ENCODE peak calls at places on chromosome 5, in eight cellular contexts. Z is spleen, D is colonic mucosa, N is IMR-90, I is AG04450, Q is breast epithelium, M is cardiac fibroblast, P is SK-N-SH. X is an unnamed sample.

GRCh38 chr5:149128023-149128875 is 13.0 kb upstream of the ABLIM3 start:
- DNase-seq in N (peak), M (peak), Q (no peak), I (no peak), Z (no peak), P (peak), D (no peak), X (no peak)

GRCh38 chr5:148957591-148958202 is 105.2 kb downstream of the SH3TC2 start:
- DNase-seq in Z (peak), D (peak), N (peak), M (peak), P (peak), I (no peak), Q (no peak), X (no peak)

GRCh38 chr5:20636686-20637085 is 648.7 kb upstream of the CDH18 start:
- DNase-seq in Z (no peak), N (no peak), M (no peak), Q (no peak), D (no peak), I (no peak), P (no peak), X (no peak)

GRCh38 chr5:56313596-56313995 is 80.5 kb upstream of the ANKRD55 start:
- DNase-seq in Z (no peak), D (no peak), P (no peak), M (no peak), I (no peak), Q (no peak), N (no peak), X (no peak)

GRCh38 chr5:162128117-162128516 is 60.5 kb downstream of the GABRG2 start:
- DNase-seq in Z (no peak), I (no peak), N (no peak), D (no peak), M (no peak), Q (no peak), P (no peak), X (no peak)

GRCh38 chr5:106875591-106876297 is 795.0 kb downstream of the EFNA5 start:
- DNase-seq in N (peak), D (no peak), I (no peak), M (peak), Q (no peak), P (no peak), Z (peak), X (no peak)

GRCh38 chr5:95375591-95375990 is 15.6 kb upstream of the FAM81B start:
- DNase-seq in Q (no peak), P (no peak), M (no peak), I (no peak), D (no peak), N (peak), Z (no peak), X (no peak)

GRCh38 chr5:59503223-59503622 is 390.3 kb downstream of the PDE4D start:
- DNase-seq in I (no peak), Z (no peak), Q (no peak), P (peak), D (no peak), N (no peak), M (peak), X (no peak)

GRCh38 chr5:9479361-9479760 is 66.5 kb downstream of the SEMA5A start:
- DNase-seq in N (peak), P (no peak), D (no peak), M (peak), Q (no peak), I (no peak), Z (no peak), X (no peak)

GRCh38 chr5:41240985-41241384 is 27.7 kb upstream of the C6 start:
- DNase-seq in Z (peak), P (no peak), N (no peak), I (no peak), M (no peak), D (peak), Q (no peak), X (no peak)

GRCh38 chr5:80187274-80187673 is 68.6 kb downstream of the SERINC5 start:
- DNase-seq in I (no peak), M (no peak), N (no peak), P (no peak), Q (no peak), Z (no peak), D (no peak), X (no peak)

GRCh38 chr5:39520232-39520572 is 95.4 kb upstream of the DAB2 start:
- DNase-seq in M (peak), I (peak), Z (no peak), N (peak), D (no peak), P (no peak), Q (no peak), X (no peak)

GRCh38 chr5:168600409-168600808 is 21.2 kb upstream of the PANK3 start:
- DNase-seq in N (no peak), P (peak), D (peak), Q (peak), I (no peak), Z (no peak), M (peak), X (no peak)

DNA sequence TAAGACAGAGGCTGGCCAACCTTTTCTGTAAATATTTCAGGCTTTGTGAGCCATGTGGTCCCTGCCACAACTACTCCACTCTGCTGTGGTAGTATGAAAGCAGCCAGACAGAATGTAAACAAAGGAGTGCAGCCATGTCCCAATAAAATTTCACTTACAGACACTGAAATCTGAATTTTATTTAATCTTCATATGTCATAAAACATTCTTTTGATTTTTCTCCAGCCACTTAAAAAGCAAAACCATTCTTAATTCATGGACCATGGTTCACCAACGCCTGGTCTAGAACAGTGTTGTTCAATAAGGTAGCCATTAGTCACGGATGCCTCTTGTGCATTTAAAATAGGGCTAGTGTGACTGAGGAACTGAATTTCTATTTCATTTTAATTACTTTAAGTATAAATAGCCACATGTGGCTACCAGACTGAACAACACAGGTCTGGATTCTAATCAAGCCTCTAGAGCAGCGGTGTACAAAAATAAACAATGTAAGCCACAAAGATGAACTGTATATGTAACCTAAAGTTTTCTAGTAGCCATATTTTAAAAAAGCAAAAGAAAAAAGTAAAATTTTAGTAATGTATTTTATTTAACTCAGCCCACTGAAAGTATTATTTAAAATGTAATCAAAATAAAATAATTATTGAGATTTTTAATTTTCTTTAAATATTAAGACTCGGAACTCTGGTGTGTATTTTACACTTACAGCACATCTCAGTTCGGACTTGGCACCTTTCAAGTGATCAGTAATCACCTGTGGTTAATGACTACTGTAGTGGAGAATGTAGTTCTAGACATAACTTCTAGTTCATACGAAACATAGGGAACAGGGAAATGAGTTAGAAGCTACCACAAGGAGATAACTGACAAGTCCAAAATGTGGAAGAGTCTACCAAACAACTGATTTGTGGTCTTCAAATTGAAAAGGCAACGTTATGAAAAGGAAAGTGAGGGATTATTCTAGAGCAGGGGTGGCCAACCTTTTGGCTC is 14.3 kb downstream of the GEMIN5 start:
- DNase-seq in M (no peak), I (no peak), Z (no peak), P (no peak), N (peak), D (no peak), Q (no peak), X (no peak)
- H3K4me3 ChIP-seq in M (no peak), I (no peak), Z (no peak), P (no peak), N (no peak), D (no peak), Q (no peak), X (no peak)

GRCh38 chr5:165630211-165630866 is 2124.9 kb downstream of the MAT2B start:
- DNase-seq in Q (no peak), P (peak), I (peak), N (peak), Z (no peak), D (peak), M (peak), X (no peak)
- TF ChIP-seq CTCF in Q (peak), P (peak), I (peak), N (peak), Z (no peak), D (peak), M (peak), X (peak)

GRCh38 chr5:138869038-138869437 is 6.1 kb downstream of the LRRTM2 start:
- DNase-seq in Q (no peak), I (no peak), N (no peak), Z (no peak), D (no peak), P (no peak), M (no peak), X (no peak)
- H3K4me3 ChIP-seq in Q (no peak), I (no peak), N (no peak), Z (no peak), D (no peak), P (no peak), M (no peak), X (no peak)

GRCh38 chr5:44267909-44268308 is 121.3 kb downstream of the FGF10 start:
- DNase-seq in D (no peak), N (no peak), M (no peak), I (no peak), Z (no peak), Q (no peak), P (no peak), X (no peak)

GRCh38 chr5:44266882-44267577 is 122.2 kb downstream of the FGF10 start:
- DNase-seq in D (peak), Q (no peak), M (no peak), Z (no peak), P (no peak), N (no peak), I (no peak), X (no peak)
- TF ChIP-seq CTCF in D (no peak), Q (no peak), M (no peak), Z (no peak), P (no peak), N (no peak), I (no peak), X (no peak)

GRCh38 chr5:2007906-2008437 is 125.2 kb upstream of the IRX4 start:
- DNase-seq in P (no peak), D (no peak), M (peak), I (no peak), N (no peak), Z (no peak), Q (no peak), X (peak)
- H3K4me3 ChIP-seq in P (no peak), D (no peak), M (no peak), I (no peak), N (no peak), Z (no peak), Q (peak), X (no peak)